ENCODE peak calls at places on chromosome 13, in four cellular contexts. B, I, M and K are unnamed samples.

GRCh38 chr13:60329221-60329983 is 67.6 kb upstream of the TDRD3 start:
- DNase-seq in B (no peak), I (no peak), M (no peak), K (peak; percentile 11)

GRCh38 chr13:24700539-24700938 is 20.3 kb downstream of the ATP12A start:
- DNase-seq in B (no peak), I (no peak), M (no peak), K (no peak)

GRCh38 chr13:98783856-98784478 is 31.5 kb upstream of the SLC15A1 start:
- DNase-seq in B (no peak), I (no peak), M (no peak), K (no peak)

GRCh38 chr13:43377955-43378354 is 354.6 kb downstream of the DNAJC15 start:
- DNase-seq in B (no peak), I (no peak), M (no peak), K (no peak)

GRCh38 chr13:33017410-33017929 is 1.2 kb downstream of the KL start:
- DNase-seq in B (no peak), I (no peak), M (no peak), K (no peak)

GRCh38 chr13:64293923-64294322 is 2878.3 kb upstream of the PCDH20 start:
- DNase-seq in B (no peak), I (no peak), M (no peak), K (no peak)

GRCh38 chr13:110284809-110285519 is 22.0 kb downstream of the COL4A1 start:
- DNase-seq in B (no peak), I (no peak), M (no peak), K (no peak)

GRCh38 chr13:110628952-110629701 is 13.8 kb downstream of the NAXD start:
- DNase-seq in B (no peak), I (no peak), M (no peak), K (no peak)

GRCh38 chr13:99153219-99153618 is 47.4 kb upstream of the UBAC2 start:
- DNase-seq in B (no peak), I (no peak), M (no peak), K (no peak)

GRCh38 chr13:28329395-28330158 is 165.4 kb downstream of the FLT1 start:
- DNase-seq in B (no peak), I (peak; percentile 82), M (peak; percentile 85), K (peak; percentile 89)

GRCh38 chr13:21047591-21048282 is 13.6 kb downstream of the LATS2 start:
- DNase-seq in B (no peak), I (no peak), M (no peak), K (no peak)

GRCh38 chr13:85436029-85436428 is 363.2 kb downstream of the SLITRK6 start:
- DNase-seq in B (no peak), I (no peak), M (no peak), K (no peak)

DNA sequence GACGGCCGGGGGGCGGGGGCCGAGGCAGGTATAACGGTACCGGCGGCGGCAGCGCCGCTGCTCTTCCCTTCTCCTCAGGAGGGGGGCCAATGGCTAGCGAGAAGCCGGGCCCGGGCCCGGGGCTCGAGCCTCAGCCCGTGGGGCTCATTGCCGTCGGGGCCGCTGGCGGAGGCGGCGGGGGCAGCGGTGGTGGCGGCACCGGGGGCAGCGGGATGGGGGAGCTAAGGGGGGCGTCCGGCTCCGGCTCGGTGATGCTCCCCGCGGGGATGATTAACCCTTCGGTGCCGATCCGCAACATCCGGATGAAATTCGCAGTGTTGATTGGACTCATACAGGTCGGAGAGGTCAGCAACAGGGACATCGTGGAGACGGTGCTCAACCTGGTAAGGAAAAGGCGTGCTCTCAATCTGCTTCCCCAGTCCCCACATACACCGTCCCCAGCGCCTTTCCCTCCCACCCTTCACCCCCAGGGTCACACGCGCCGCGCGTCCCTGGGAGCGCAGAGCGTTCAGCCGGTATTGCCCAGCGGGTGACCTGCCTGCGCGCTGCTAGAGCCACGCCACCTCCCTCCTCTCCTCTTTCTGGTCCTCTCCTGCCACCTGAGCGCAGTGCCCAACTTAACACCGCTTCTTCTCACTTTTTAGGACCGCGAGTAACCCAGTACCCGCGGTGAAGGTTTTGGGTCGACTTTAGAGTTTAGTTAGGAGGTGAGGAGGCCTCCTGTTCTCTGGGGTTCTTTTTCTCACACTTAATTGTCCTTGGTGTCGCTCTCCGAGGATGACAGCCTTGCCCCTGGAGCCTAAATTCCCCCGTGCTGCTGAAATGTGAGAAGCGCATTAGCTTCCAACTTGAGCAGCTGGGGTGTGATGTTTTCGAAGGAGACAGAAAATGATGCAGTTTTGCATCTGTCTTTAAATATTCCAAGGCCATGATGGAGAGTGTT is 933 bp downstream of the NBEA start:
- DNase-seq in B (no peak), I (no peak), M (no peak), K (no peak)
- TF ChIP-seq CTCF in B (no peak), I (no peak), M (no peak), K (no peak)

GRCh38 chr13:112710855-112711527 is 21.2 kb downstream of the ATP11A start:
- DNase-seq in B (no peak), I (no peak), M (no peak), K (no peak)

GRCh38 chr13:112709825-112710783 is 20.3 kb downstream of the ATP11A start:
- DNase-seq in B (no peak), I (no peak), M (no peak), K (no peak)

GRCh38 chr13:112712451-112712881 is 22.6 kb downstream of the ATP11A start:
- DNase-seq in B (no peak), I (no peak), M (no peak), K (no peak)

GRCh38 chr13:112713517-112714253 is 23.8 kb downstream of the ATP11A start:
- DNase-seq in B (no peak), I (no peak), M (no peak), K (no peak)

GRCh38 chr13:112711528-112712265 is 21.9 kb downstream of the ATP11A start:
- DNase-seq in B (no peak), I (peak; percentile 91), M (peak; percentile 84), K (peak; percentile 93)
- TF ChIP-seq CTCF in B (no peak), I (peak; percentile 23), M (peak; percentile 14), K (peak; percentile 36)

GRCh38 chr13:95254341-95254740 is 46.9 kb downstream of the ABCC4 start:
- DNase-seq in B (no peak), I (no peak), M (no peak), K (no peak)

GRCh38 chr13:95250961-95251360 is 50.3 kb downstream of the ABCC4 start:
- DNase-seq in B (no peak), I (no peak), M (no peak), K (no peak)

GRCh38 chr13:95248953-95249352 is 52.3 kb downstream of the ABCC4 start:
- DNase-seq in B (no peak), I (no peak), M (no peak), K (no peak)

GRCh38 chr13:95253033-95253432 is 48.2 kb downstream of the ABCC4 start:
- DNase-seq in B (no peak), I (no peak), M (no peak), K (no peak)

GRCh38 chr13:95251641-95252040 is 49.6 kb downstream of the ABCC4 start:
- DNase-seq in B (no peak), I (no peak), M (no peak), K (no peak)
- TF ChIP-seq CTCF in B (no peak), I (no peak), M (no peak), K (no peak)

GRCh38 chr13:114143806-114144605 is 11.6 kb upstream of the RASA3 start:
- DNase-seq in B (peak; percentile 52), I (no peak), M (no peak), K (no peak)
- TF ChIP-seq CTCF in B (peak; percentile 56), I (peak; percentile 11), M (peak; percentile 12), K (no peak)

DNA sequence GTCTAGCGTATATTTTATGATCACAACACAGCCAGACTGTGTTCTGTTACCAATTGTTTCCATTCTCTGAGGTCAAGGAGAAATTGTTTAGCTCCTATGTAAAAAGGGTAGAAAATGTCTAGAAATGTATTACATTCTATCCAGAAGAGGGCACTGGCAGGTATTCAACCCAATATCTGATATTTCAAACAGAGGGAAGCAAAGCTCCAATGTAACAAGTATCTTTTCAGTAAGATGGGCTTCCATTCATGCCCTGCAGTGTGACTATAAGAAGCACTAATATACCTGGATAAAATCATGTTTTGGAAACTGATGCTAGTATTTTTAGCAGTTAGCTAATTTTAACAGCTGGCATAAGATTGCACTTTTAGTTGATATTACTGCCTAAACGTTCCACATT is 312.7 kb downstream of the FGF14 start:
- DNase-seq in B (no peak), I (no peak), M (no peak), K (no peak)
- TF ChIP-seq CTCF in B (no peak), I (no peak), M (no peak), K (no peak)